ENCODE peak calls at places on chromosomes 13 and 19, in four cellular contexts. A is A549, B is WTC11, D is HepG2. K is an unnamed sample.

GRCh38 chr13:39321578-39321977 is 281.4 kb downstream of the LHFPL6 start:
- DNase-seq in A (no peak), D (no peak), B (no peak), K (no peak)

GRCh38 chr19:7783991-7784421 is 21.0 kb downstream of the CLEC4M start:
- DNase-seq in B (no peak), A (peak), D (peak), K (no peak)

GRCh38 chr13:112112534-112113276 is 45.8 kb downstream of the SOX1 start:
- DNase-seq in B (no peak), A (no peak), D (no peak), K (no peak)

GRCh38 chr13:74732736-74733135 is 598.5 kb upstream of the KLF12 start:
- DNase-seq in D (no peak), A (no peak), B (no peak), K (no peak)

GRCh38 chr13:31199849-31200635 is at the start of gene B3GLCT:
- DNase-seq in B (peak), D (peak), A (peak), K (peak)

GRCh38 chr19:2381151-2381822 is 21.2 kb downstream of the TMPRSS9 start:
- DNase-seq in A (no peak), B (no peak), D (no peak), K (no peak)

GRCh38 chr13:32246468-32246867 is 68.7 kb downstream of the ZAR1L start:
- DNase-seq in D (peak), B (peak), A (peak), K (peak)

GRCh38 chr19:19171821-19172532 is 1.9 kb upstream of the MEF2B start:
- DNase-seq in B (peak), D (peak), A (no peak), K (peak)

GRCh38 chr19:58584498-58585441 is 11.6 kb upstream of the MZF1 start:
- DNase-seq in A (no peak), B (no peak), D (no peak), K (peak)

GRCh38 chr13:110402301-110403069 is 95.4 kb downstream of the COL4A2 start:
- DNase-seq in D (no peak), B (no peak), A (no peak), K (no peak)

GRCh38 chr19:13977803-13978202 is 25.5 kb downstream of the DCAF15 start:
- DNase-seq in A (no peak), D (no peak), B (no peak), K (no peak)

GRCh38 chr19:5967994-5968430 is 9.9 kb downstream of the RANBP3 start:
- DNase-seq in B (peak), A (peak), D (peak), K (peak)

GRCh38 chr19:42563352-42564210 is 31.1 kb downstream of the CEACAM8 start:
- DNase-seq in D (peak), A (peak), B (peak), K (peak)

GRCh38 chr13:63161219-63161618 is 1745.6 kb upstream of the PCDH20 start:
- DNase-seq in D (no peak), B (no peak), A (no peak), K (no peak)

GRCh38 chr13:63156816-63157215 is 1741.2 kb upstream of the PCDH20 start:
- DNase-seq in A (no peak), D (no peak), B (no peak), K (no peak)
- TF ChIP-seq HMGXB4 in A (no peak), D (no peak), B (no peak), K (no peak)

GRCh38 chr13:106597190-106597589 is 29.3 kb upstream of the ARGLU1 start:
- DNase-seq in B (no peak), A (no peak), D (no peak), K (no peak)

GRCh38 chr13:106595623-106596022 is 27.7 kb upstream of the ARGLU1 start:
- DNase-seq in D (no peak), A (no peak), B (no peak), K (no peak)

GRCh38 chr13:106596287-106596937 is 28.5 kb upstream of the ARGLU1 start:
- DNase-seq in D (no peak), A (no peak), B (no peak), K (no peak)

GRCh38 chr13:106599875-106600797 is 32.2 kb upstream of the ARGLU1 start:
- DNase-seq in A (no peak), B (no peak), D (no peak), K (no peak)

GRCh38 chr13:106597759-106598395 is 29.9 kb upstream of the ARGLU1 start:
- DNase-seq in D (no peak), A (no peak), B (no peak), K (no peak)
- TF ChIP-seq HMGXB4 in D (no peak), A (no peak), B (no peak), K (no peak)

DNA sequence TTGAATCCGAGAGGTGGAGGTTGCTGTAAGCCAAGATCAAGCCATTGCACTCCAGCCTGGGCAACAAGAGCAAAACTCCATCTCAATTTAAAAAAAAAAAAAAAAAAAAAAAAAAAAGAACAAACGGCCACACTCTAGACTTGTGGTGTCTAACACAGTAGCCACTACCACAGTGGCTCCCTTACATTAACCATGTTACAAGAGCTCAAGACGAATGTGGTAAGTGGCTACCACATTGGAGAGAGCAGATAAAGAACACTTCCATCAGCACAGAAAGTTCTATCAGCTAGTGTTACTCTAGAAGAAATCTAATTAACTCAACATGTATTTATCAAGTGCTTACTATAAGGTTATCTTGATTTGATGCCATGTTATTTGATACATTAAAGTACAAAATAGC is 11.5 kb downstream of the XPO4 start:
- DNase-seq in B (no peak), D (no peak), A (no peak), K (no peak)
- TF ChIP-seq HMGXB4 in B (no peak), D (no peak), A (no peak), K (no peak)

DNA sequence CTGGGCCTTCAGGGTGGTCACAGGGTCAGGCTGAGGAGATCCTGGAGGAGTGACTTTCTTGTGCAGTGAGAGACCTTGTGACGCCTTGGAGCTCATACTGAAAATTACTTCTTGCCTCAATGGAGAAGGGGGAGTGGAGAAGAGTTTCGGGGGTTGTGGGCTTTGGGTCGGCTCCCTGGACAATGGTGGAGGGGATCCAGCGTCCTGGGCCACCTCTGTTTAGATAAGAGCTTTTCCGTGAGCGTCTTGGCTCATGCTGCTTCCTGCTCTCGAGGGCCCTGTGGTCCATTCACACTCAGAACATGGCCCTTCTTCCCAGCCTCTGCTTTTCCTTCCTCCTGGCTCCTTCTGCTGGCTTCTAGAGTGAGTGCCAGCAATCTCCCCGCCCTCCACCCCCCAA is 81.9 kb downstream of the FLT1 start:
- DNase-seq in B (no peak), A (no peak), D (no peak), K (no peak)
- TF ChIP-seq HMGXB4 in B (no peak), A (no peak), D (no peak), K (no peak)

DNA sequence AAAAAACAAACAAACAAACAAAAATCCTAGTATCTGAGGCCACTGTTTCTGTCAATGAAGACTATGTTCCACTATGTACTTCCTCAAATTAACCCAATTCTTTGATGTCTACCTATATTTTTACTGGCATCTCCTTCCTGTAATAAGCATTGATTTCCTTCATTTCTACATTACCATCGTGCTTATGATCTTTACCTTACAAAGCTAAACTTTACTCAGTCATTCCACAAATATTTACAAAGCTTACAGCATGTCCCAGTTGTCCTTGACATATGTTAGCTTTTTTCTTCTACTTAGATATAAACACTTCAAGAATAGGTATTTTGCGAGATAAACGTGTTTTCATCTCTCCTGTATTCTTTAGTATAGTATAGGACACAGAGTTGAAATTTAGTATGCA is 1090.9 kb downstream of the PCDH9 start:
- DNase-seq in A (no peak), D (peak), B (no peak), K (no peak)
- TF ChIP-seq HMGXB4 in A (no peak), D (no peak), B (no peak), K (no peak)

GRCh38 chr13:105506463-105506862 is 1029.0 kb downstream of the EFNB2 start:
- DNase-seq in B (no peak), A (no peak), D (no peak), K (no peak)

GRCh38 chr13:105497597-105497996 is 1037.9 kb downstream of the EFNB2 start:
- DNase-seq in A (no peak), B (no peak), D (no peak), K (no peak)

DNA sequence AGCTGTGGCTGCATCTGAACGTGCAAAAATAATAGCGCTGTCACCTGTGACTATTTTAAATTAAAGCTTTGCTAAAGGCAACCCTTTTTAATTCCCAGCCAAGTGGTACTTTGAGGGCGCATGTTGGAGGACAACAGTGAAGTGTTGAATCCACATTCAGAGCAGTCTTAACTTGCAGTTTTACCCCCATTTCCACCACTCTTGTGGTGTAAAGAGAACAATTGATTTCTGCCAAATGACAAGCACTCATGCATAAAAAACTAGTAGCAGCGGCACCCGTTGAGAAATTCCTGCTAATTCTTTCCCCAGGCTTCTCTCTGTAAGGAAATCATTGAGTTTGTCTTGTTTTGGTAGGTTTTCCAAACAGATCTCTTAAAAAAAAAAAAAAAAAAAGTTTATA is 1033.3 kb downstream of the EFNB2 start:
- DNase-seq in A (no peak), B (no peak), D (no peak), K (no peak)
- TF ChIP-seq HMGXB4 in A (no peak), B (no peak), D (no peak), K (no peak)

GRCh38 chr13:114132419-114133121 is at the start of gene RASA3:
- DNase-seq in D (no peak), A (peak), B (peak), K (peak)

GRCh38 chr13:114131581-114132418 is 623 bp downstream of the RASA3 start:
- DNase-seq in B (no peak), A (peak), D (no peak), K (peak)

GRCh38 chr13:114129649-114130062 is 2.8 kb downstream of the RASA3 start:
- DNase-seq in D (no peak), A (no peak), B (no peak), K (no peak)

GRCh38 chr13:114130131-114130707 is 2.2 kb downstream of the RASA3 start:
- DNase-seq in D (no peak), B (no peak), A (no peak), K (no peak)

DNA sequence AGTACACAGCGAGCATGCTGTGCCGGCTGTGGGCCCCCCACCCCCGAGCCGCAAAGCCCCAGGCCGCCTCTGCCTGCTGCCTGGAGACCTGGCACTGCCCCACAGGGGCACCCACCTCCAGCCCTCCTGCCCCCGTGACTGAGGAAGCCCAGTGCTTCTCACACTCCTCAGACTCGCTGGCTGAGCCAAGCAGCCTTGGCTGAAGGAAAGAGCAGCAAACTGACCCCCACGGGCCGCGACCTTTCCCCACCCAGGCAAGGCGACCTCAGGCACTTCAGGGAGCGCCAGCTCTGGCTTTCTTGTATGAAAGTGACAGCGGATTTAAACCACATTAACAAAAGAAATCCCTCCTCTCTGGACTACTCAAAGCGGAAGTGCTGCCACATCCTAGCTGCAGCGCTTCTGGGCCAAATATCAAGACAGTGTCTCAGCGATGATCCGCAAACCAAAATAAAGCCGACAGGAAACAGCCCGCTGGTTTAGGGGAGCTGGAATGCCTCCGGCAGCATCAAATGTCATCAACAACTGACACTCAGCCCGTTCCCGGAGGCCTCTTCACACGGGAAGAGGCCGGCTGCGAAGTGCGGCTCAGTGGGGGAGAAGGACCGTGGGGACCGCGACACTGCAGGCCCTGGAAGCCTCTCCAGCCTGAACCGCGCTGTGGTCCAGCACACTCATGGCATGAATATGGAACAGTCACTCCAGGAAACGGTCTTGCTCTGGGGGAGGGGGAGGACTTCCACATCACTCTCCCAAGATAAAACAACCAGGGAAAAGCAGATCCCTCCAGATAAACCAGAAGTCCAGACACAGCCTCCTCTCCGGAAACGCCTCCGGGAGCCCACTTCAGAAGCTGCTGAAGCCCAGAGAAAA is 1.5 kb downstream of the RASA3 start:
- DNase-seq in B (no peak), D (no peak), A (peak), K (peak)
- TF ChIP-seq HMGXB4 in B (no peak), D (no peak), A (no peak), K (no peak)